ENCODE peak calls at places on chromosome 7, in four cellular contexts. M is HS-27A, X is NCI-H2171 treated with DMSO at 0.1 percent for 48 hours, T is K562. H is an unnamed sample.
A peak's percentile ranks its signal among the peaks of the same experiment; 100 is the strongest.

GRCh38 chr7:6228363-6228762 is 44.1 kb downstream of the CYTH3 start:
- DNase-seq in M (no peak), X (no peak), T (peak; percentile 62), H (no peak)

GRCh38 chr7:47474211-47474936 is 107.5 kb downstream of the TNS3 start:
- DNase-seq in M (no peak), X (no peak), T (no peak), H (no peak)

GRCh38 chr7:139909379-139910050 is 80.5 kb downstream of the TBXAS1 start:
- DNase-seq in T (peak; percentile 12), M (no peak), X (peak; percentile 51), H (no peak)

GRCh38 chr7:116500071-116500853 is 724 bp downstream of the CAV2 start:
- DNase-seq in T (peak; percentile 55), M (no peak), X (no peak), H (no peak)

GRCh38 chr7:707296-708000 is 19.1 kb upstream of the DNAAF5 start:
- DNase-seq in X (no peak), T (no peak), M (no peak), H (no peak)

GRCh38 chr7:134458341-134458805 is 527 bp downstream of the AKR1B1 start:
- DNase-seq in X (peak; percentile 29), M (no peak), T (no peak), H (peak; percentile 73)

GRCh38 chr7:122858310-122858709 is 27.9 kb downstream of the CADPS2 start:
- DNase-seq in M (no peak), T (no peak), X (no peak), H (no peak)

GRCh38 chr7:31982962-31983361 is 87.2 kb downstream of the PDE1C start:
- DNase-seq in M (no peak), X (no peak), T (no peak), H (no peak)

GRCh38 chr7:74371381-74372059 is 82.2 kb upstream of the GTF2IRD1 start:
- DNase-seq in X (peak; percentile 58), T (peak; percentile 55), M (no peak), H (no peak)

GRCh38 chr7:44058759-44059218 is 6.6 kb downstream of the PGAM2 start:
- DNase-seq in T (no peak), M (no peak), X (no peak), H (no peak)

GRCh38 chr7:83446126-83446675 is 202.7 kb downstream of the SEMA3E start:
- DNase-seq in X (no peak), M (no peak), T (no peak), H (no peak)

GRCh38 chr7:957418-958220 is 3.1 kb upstream of the ADAP1 start:
- DNase-seq in M (no peak), T (no peak), X (no peak), H (no peak)

GRCh38 chr7:36017111-36017510 is 135.9 kb upstream of the EEPD1 start:
- DNase-seq in M (no peak), T (no peak), X (no peak), H (no peak)

GRCh38 chr7:108004220-108005142 is 1.5 kb upstream of the LAMB1 start:
- DNase-seq in X (no peak), M (no peak), T (no peak), H (no peak)

GRCh38 chr7:136919820-136920219 is 51.4 kb downstream of the CHRM2 start:
- DNase-seq in T (no peak), M (no peak), X (no peak), H (no peak)

GRCh38 chr7:136528329-136528728 is 340.1 kb upstream of the CHRM2 start:
- DNase-seq in T (no peak), M (peak; percentile 45), X (no peak), H (no peak)

GRCh38 chr7:138753611-138754010 is 44.2 kb upstream of the TMEM213 start:
- DNase-seq in M (no peak), T (no peak), X (no peak), H (no peak)

GRCh38 chr7:78702770-78703169 is 750.7 kb downstream of the MAGI2 start:
- DNase-seq in T (no peak), M (peak; percentile 74), X (no peak), H (no peak)

GRCh38 chr7:45118292-45118691 is 6.8 kb upstream of the TBRG4 start:
- DNase-seq in M (no peak), T (no peak), X (no peak), H (no peak)

GRCh38 chr7:72493850-72494661 is 81.9 kb upstream of the CALN1 start:
- DNase-seq in X (peak; percentile 66), M (peak; percentile 23), T (peak; percentile 58), H (peak; percentile 62)

GRCh38 chr7:20064181-20064970 is 152.8 kb downstream of the MACC1 start:
- DNase-seq in M (no peak), T (no peak), X (no peak), H (no peak)

GRCh38 chr7:7321681-7322080 is 139.3 kb downstream of the C1GALT1 start:
- DNase-seq in X (no peak), M (no peak), T (no peak), H (no peak)

GRCh38 chr7:135802697-135803096 is 54.1 kb upstream of the FAM180A start:
- DNase-seq in X (no peak), T (no peak), M (no peak), H (no peak)

GRCh38 chr7:69808401-69808800 is 210.1 kb downstream of the AUTS2 start:
- DNase-seq in X (peak; percentile 21), T (no peak), M (no peak), H (no peak)

H was measured in KBM-7.